ENCODE peak calls at places on chromosomes 12 and 14, in five cellular contexts. O is Right ventricle myocardium superior, D is EH, J is neural crest cell, I is fibroblast of pulmonary artery. R is an unnamed sample.

GRCh38 chr12:5514545-5514944 is 82.6 kb downstream of the NTF3 start:
- DNase-seq in J (no peak), I (no peak), D (no peak), O (no peak), R (no peak)

GRCh38 chr14:104238424-104239184 is 100.2 kb downstream of the KIF26A start:
- DNase-seq in O (no peak), J (no peak), I (no peak), D (no peak), R (no peak)

GRCh38 chr14:77663289-77663688 is 44.5 kb downstream of the ALKBH1 start:
- DNase-seq in O (no peak), D (peak), J (no peak), I (peak), R (peak)

GRCh38 chr12:68331500-68331868 is 678 bp downstream of the MDM1 start:
- DNase-seq in J (no peak), I (no peak), D (no peak), O (no peak), R (no peak)

GRCh38 chr12:37666069-37666781 is 650.3 kb upstream of the ALG10B start:
- DNase-seq in J (no peak), O (no peak), I (no peak), D (no peak), R (no peak)

GRCh38 chr12:53093777-53094393 is 3.6 kb upstream of the IGFBP6 start:
- DNase-seq in J (no peak), I (no peak), D (peak), O (no peak), R (no peak)

GRCh38 chr14:104441275-104442106 is 138.1 kb upstream of the C14orf180 start:
- DNase-seq in J (no peak), I (no peak), D (no peak), O (no peak), R (no peak)

GRCh38 chr12:57227315-57228115 is 2.0 kb upstream of the SHMT2 start:
- DNase-seq in I (no peak), J (no peak), O (no peak), D (no peak), R (no peak)

GRCh38 chr12:1127021-1127420 is 136.0 kb downstream of the ERC1 start:
- DNase-seq in D (no peak), O (no peak), J (no peak), I (no peak), R (no peak)

GRCh38 chr14:69260246-69260978 is 454 bp downstream of the GALNT16 start:
- DNase-seq in D (peak), I (no peak), O (peak), J (peak), R (peak)

GRCh38 chr12:25557830-25558436 is 4.8 kb upstream of the LMNTD1 start:
- DNase-seq in D (peak), O (no peak), J (peak), I (peak), R (peak)

GRCh38 chr14:50551877-50552276 is 8.1 kb upstream of the ATL1 start:
- DNase-seq in O (no peak), D (no peak), J (no peak), I (no peak), R (no peak)

GRCh38 chr14:91899213-91899612 is 31.9 kb upstream of the TC2N start:
- DNase-seq in D (no peak), O (no peak), J (no peak), I (no peak), R (no peak)

GRCh38 chr14:77094672-77095284 is 3.3 kb upstream of the CIPC start:
- DNase-seq in D (peak), I (peak), J (peak), O (peak), R (peak)

GRCh38 chr12:55685671-55686070 is 22.0 kb downstream of the ITGA7 start:
- DNase-seq in D (no peak), J (no peak), O (no peak), I (no peak), R (no peak)

GRCh38 chr12:56637621-56638020 is 7.5 kb upstream of the BAZ2A start:
- DNase-seq in J (no peak), I (no peak), O (no peak), D (no peak), R (no peak)

GRCh38 chr12:47080725-47081502 is 1.2 kb upstream of the AMIGO2 start:
- DNase-seq in J (no peak), D (peak), O (peak), I (peak), R (peak)

GRCh38 chr14:75979641-75980422 is 2.0 kb downstream of the TGFB3 start:
- DNase-seq in I (no peak), D (no peak), O (peak), J (no peak), R (no peak)

GRCh38 chr12:132197581-132198281 is 53.5 kb downstream of the NOC4L start:
- DNase-seq in I (no peak), J (no peak), D (no peak), O (peak), R (no peak)